ENCODE peak calls at places on chromosomes 3 and 15, in seven cellular contexts. M is activated CD8-positive, alpha-beta T cell treated with anti-CD3 and anti-CD28 coated beads, Interleukin-2, amount 10 ng/mL, durations not matched to agents 7 days and 5 days; F is lung microvascular endothelial cell; N is activated naive CD4-positive, alpha-beta T cell treated with anti-CD3 and anti-CD28 coated beads, Interleukin-2, amount 50 U/mL, for 16 hours; W is stimulated activated CD4-positive, alpha-beta T cell treated with anti-CD3 and anti-CD28 coated beads, Interleukin-2, amount 100 ng/mL, for 48 hours; L is KG1; I is fibroblast of the aortic adventitia. A is an unnamed sample.

GRCh38 chr3:190041333-190042041 is 79.2 kb downstream of the P3H2 start:
- DNase-seq in M (no peak), F (no peak), N (no peak), W (no peak), L (no peak), I (peak), A (no peak)

GRCh38 chr3:113695426-113695817 is 1.0 kb downstream of the USF3 start:
- DNase-seq in M (no peak), F (no peak), N (no peak), W (no peak), L (peak), I (peak), A (no peak)

GRCh38 chr3:186209810-186210752 is 101.2 kb upstream of the ETV5 start:
- DNase-seq in M (no peak), F (peak), N (no peak), W (no peak), L (peak), I (peak), A (no peak)

GRCh38 chr15:45714501-45715488 is 80.0 kb downstream of the SQOR start:
- DNase-seq in M (peak), F (peak), N (peak), W (peak), L (no peak), I (peak), A (peak)

GRCh38 chr3:70471464-70472342 is 159.3 kb upstream of the MDFIC2 start:
- DNase-seq in M (no peak), F (no peak), N (no peak), W (no peak), L (no peak), I (no peak), A (no peak)

GRCh38 chr15:24761704-24762302 is 86.2 kb downstream of the NPAP1 start:
- DNase-seq in M (no peak), F (peak), N (no peak), W (no peak), L (no peak), I (peak), A (no peak)

GRCh38 chr15:31977812-31978662 is 52.3 kb upstream of the CHRNA7 start:
- DNase-seq in M (peak), F (peak), N (peak), W (peak), L (peak), I (peak), A (peak)

GRCh38 chr15:68819451-68820204 is 1.1 kb downstream of the ANP32A start:
- DNase-seq in M (peak), F (peak), N (peak), W (no peak), L (no peak), I (peak), A (peak)

GRCh38 chr3:168047190-168047795 is 48.4 kb downstream of the GOLIM4 start:
- DNase-seq in M (peak), F (peak), N (no peak), W (no peak), L (peak), I (peak), A (no peak)

GRCh38 chr15:65409284-65409631 is 13.5 kb downstream of the IGDCC4 start:
- DNase-seq in M (no peak), F (no peak), N (no peak), W (no peak), L (no peak), I (peak), A (no peak)

GRCh38 chr3:71495708-71496472 is 87.6 kb downstream of the FOXP1 start:
- DNase-seq in M (peak), F (peak), N (no peak), W (no peak), L (no peak), I (peak), A (no peak)

GRCh38 chr3:106423321-106424225 is 554.8 kb upstream of the CBLB start:
- DNase-seq in M (no peak), F (no peak), N (peak), W (peak), L (no peak), I (peak), A (no peak)

GRCh38 chr3:72310028-72310987 is 525.4 kb upstream of the PROK2 start:
- DNase-seq in M (peak), F (peak), N (no peak), W (no peak), L (peak), I (peak), A (peak)

GRCh38 chr15:95196176-95196915 is 965.0 kb downstream of the MCTP2 start:
- DNase-seq in M (no peak), F (no peak), N (no peak), W (no peak), L (no peak), I (no peak), A (no peak)

GRCh38 chr15:58221591-58222241 is 83.5 kb downstream of the AQP9 start:
- DNase-seq in M (no peak), F (peak), N (no peak), W (no peak), L (no peak), I (peak), A (no peak)

GRCh38 chr3:54871867-54872266 is 56.0 kb downstream of the LRTM1 start:
- DNase-seq in M (no peak), F (no peak), N (no peak), W (no peak), L (no peak), I (no peak), A (no peak)

GRCh38 chr3:169564883-169565282 is 98.6 kb downstream of the MECOM start:
- DNase-seq in M (no peak), F (no peak), N (no peak), W (no peak), L (no peak), I (no peak), A (no peak)

GRCh38 chr3:118966700-118967099 is 67.9 kb downstream of the IGSF11 start:
- DNase-seq in M (no peak), F (no peak), N (no peak), W (no peak), L (no peak), I (no peak), A (no peak)

GRCh38 chr3:129597087-129597791 is 9.2 kb downstream of the PLXND1 start:
- DNase-seq in M (no peak), F (peak), N (no peak), W (no peak), L (no peak), I (peak), A (no peak)

GRCh38 chr15:29652595-29652994 is 169.7 kb downstream of the TJP1 start:
- DNase-seq in M (no peak), F (no peak), N (no peak), W (no peak), L (no peak), I (no peak), A (no peak)

GRCh38 chr15:48459571-48460461 is 128.6 kb downstream of the DUT start:
- DNase-seq in M (no peak), F (peak), N (no peak), W (no peak), L (no peak), I (peak), A (no peak)

GRCh38 chr3:24299801-24300626 is 194.6 kb downstream of the THRB start:
- DNase-seq in M (no peak), F (peak), N (no peak), W (no peak), L (no peak), I (peak), A (no peak)

GRCh38 chr15:62360286-62360685 is 195.2 kb upstream of the C2CD4B start:
- DNase-seq in M (no peak), F (no peak), N (no peak), W (no peak), L (no peak), I (no peak), A (no peak)

GRCh38 chr3:10185804-10186762 is 21.4 kb downstream of the IRAK2 start:
- DNase-seq in M (peak), F (no peak), N (no peak), W (no peak), L (no peak), I (peak), A (no peak)

GRCh38 chr3:48845170-48845569 is 2.5 kb downstream of the PRKAR2A start:
- DNase-seq in M (no peak), F (no peak), N (no peak), W (no peak), L (no peak), I (peak), A (no peak)

GRCh38 chr15:59438891-59439290 is 905 bp downstream of the FAM81A start:
- DNase-seq in M (no peak), F (no peak), N (no peak), W (no peak), L (no peak), I (peak), A (no peak)

GRCh38 chr15:43281926-43282602 is 15.3 kb upstream of the TGM5 start:
- DNase-seq in M (no peak), F (no peak), N (no peak), W (no peak), L (no peak), I (no peak), A (no peak)

GRCh38 chr3:181567446-181568075 is 144.2 kb upstream of the SOX2 start:
- DNase-seq in M (no peak), F (no peak), N (no peak), W (no peak), L (no peak), I (peak), A (no peak)

GRCh38 chr3:42189746-42190145 is 76.2 kb downstream of the CCK start:
- DNase-seq in M (no peak), F (peak), N (no peak), W (no peak), L (no peak), I (peak), A (no peak)

A was measured in activated naive CD8-positive, alpha-beta T cell treated with anti-CD3 and anti-CD28 coated beads, Interleukin-2, amount 10 ng/mL, durations not matched to agents 7 days and 5 days.